ENCODE peak calls at places on chromosomes 2 and 18, in seven cellular contexts. M is lung; Q is mucosa of descending colon; Y is mesothelial cell of epicardium; X is CD4-positive, alpha-beta T cell; R is endothelial cell of umbilical vein; L is nephron progenitor cell. C is an unnamed sample.

GRCh38 chr2:10407432-10407831 is 40.7 kb downstream of the ODC1 start:
- DNase-seq in M (no peak), X (no peak), L (no peak), R (no peak), Y (no peak), Q (no peak), C (no peak)

GRCh38 chr18:50356036-50356945 is 18.6 kb upstream of the SKA1 start:
- DNase-seq in M (no peak), X (no peak), L (no peak), R (peak), Y (no peak), Q (no peak), C (no peak)

GRCh38 chr2:10497797-10498251 is 49.7 kb upstream of the ODC1 start:
- DNase-seq in Q (peak), X (peak), Y (no peak), M (no peak), L (no peak), R (peak), C (no peak)

GRCh38 chr18:3046216-3046808 is 33.4 kb upstream of the LPIN2 start:
- DNase-seq in X (no peak), M (no peak), R (no peak), L (no peak), Y (no peak), Q (no peak), C (no peak)

GRCh38 chr18:58863539-58864145 is 1.0 kb upstream of the ZNF532 start:
- DNase-seq in Q (peak), Y (peak), L (peak), R (peak), M (peak), X (peak), C (peak)

GRCh38 chr2:224944707-224945106 is 97.6 kb downstream of the DOCK10 start:
- DNase-seq in X (no peak), Q (no peak), R (no peak), Y (no peak), L (no peak), M (no peak), C (no peak)

GRCh38 chr2:27587025-27587424 is 4.2 kb downstream of the ZNF512 start:
- DNase-seq in R (no peak), X (no peak), Y (no peak), Q (no peak), M (no peak), L (no peak), C (no peak)

GRCh38 chr18:23703987-23704384 is 14.7 kb downstream of the LAMA3 start:
- DNase-seq in X (no peak), Y (no peak), M (no peak), R (no peak), L (no peak), Q (no peak), C (no peak)

GRCh38 chr2:41720702-41721344 is 327.0 kb upstream of the PKDCC start:
- DNase-seq in R (peak), Y (no peak), M (no peak), X (no peak), Q (no peak), L (no peak), C (no peak)

GRCh38 chr2:45329045-45329677 is 281.9 kb downstream of the SRBD1 start:
- DNase-seq in L (no peak), X (no peak), R (no peak), Y (no peak), M (no peak), Q (no peak), C (no peak)
- TF ChIP-seq CTCF in L (no peak), X (no peak), R (no peak), Y (no peak), M (no peak), Q (no peak), C (no peak)

DNA sequence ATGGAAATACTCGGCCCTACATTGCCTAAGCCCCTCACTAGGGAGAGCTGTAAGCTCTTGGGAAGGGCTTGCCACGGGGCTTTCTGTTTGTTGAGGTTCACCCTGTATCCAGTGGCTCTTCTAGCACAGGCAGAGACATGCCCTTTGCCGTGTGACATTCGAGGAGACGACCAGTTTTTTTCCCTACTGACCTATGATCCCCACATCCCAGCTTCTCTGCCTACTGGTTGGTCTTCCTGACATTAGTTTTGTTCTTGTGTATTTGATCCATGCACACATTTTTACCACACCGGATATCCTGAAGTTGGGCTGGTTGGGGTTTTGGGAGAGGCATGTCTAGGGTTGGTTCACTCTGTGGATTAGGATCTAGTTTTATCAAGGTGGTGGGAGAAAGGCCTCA is 69.3 kb downstream of the NPAS2 start:
- DNase-seq in X (no peak), Y (no peak), R (no peak), Q (no peak), L (no peak), M (no peak), C (no peak)
- TF ChIP-seq CTCF in X (no peak), Y (no peak), R (no peak), Q (no peak), L (no peak), M (no peak), C (no peak)

GRCh38 chr18:28018361-28018760 is 158.6 kb downstream of the CDH2 start:
- DNase-seq in L (no peak), M (no peak), Y (no peak), R (no peak), X (no peak), Q (no peak), C (no peak)

GRCh38 chr18:28007841-28008240 is 169.1 kb downstream of the CDH2 start:
- DNase-seq in M (no peak), L (no peak), X (no peak), Y (no peak), R (no peak), Q (no peak), C (no peak)

GRCh38 chr18:28015671-28016070 is 161.3 kb downstream of the CDH2 start:
- DNase-seq in Q (no peak), R (no peak), Y (no peak), L (no peak), X (no peak), M (no peak), C (no peak)

GRCh38 chr18:28009589-28009988 is 167.3 kb downstream of the CDH2 start:
- DNase-seq in Q (no peak), Y (no peak), M (no peak), R (no peak), L (no peak), X (no peak), C (no peak)

GRCh38 chr18:28013064-28013463 is 163.9 kb downstream of the CDH2 start:
- DNase-seq in Q (no peak), X (no peak), M (no peak), L (no peak), R (peak), Y (no peak), C (no peak)
- TF ChIP-seq CTCF in Q (no peak), X (no peak), M (no peak), L (peak), R (peak), Y (no peak), C (peak)

GRCh38 chr2:84735383-84735782 is 145.5 kb downstream of the TRABD2A start:
- DNase-seq in Q (no peak), X (no peak), L (no peak), Y (no peak), M (no peak), R (no peak), C (no peak)

GRCh38 chr2:84741182-84741822 is 139.6 kb downstream of the TRABD2A start:
- DNase-seq in L (no peak), M (no peak), Q (peak), Y (no peak), R (peak), X (peak), C (no peak)
- TF ChIP-seq CTCF in L (no peak), M (peak), Q (no peak), Y (no peak), R (peak), X (peak), C (peak)

GRCh38 chr2:206230060-206230890 is 44.2 kb upstream of the ZDBF2 start:
- DNase-seq in M (no peak), L (peak), R (no peak), Q (no peak), Y (no peak), X (no peak), C (no peak)
- TF ChIP-seq CTCF in M (no peak), L (no peak), R (no peak), Q (no peak), Y (no peak), X (no peak), C (no peak)

DNA sequence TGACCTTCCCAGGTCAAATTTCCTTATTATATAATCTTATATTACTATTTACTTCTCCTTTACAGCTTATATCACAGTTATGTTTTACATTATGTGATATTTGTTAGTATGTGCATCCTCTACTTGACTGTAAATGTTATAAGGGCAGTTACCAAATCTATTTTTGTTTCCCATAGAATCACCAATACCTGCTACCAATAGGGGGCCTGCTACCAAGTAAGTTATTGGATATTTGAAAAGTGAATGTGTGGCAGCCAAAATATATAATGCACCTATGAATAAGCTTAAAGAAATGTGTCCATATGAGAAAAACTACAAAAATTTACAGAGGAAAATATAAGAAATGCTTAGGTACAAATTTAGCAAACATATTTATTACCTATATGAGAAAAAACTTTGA is 23.9 kb upstream of the CTAGE1 start:
- DNase-seq in X (no peak), M (no peak), Q (no peak), L (no peak), Y (no peak), R (no peak), C (no peak)
- TF ChIP-seq CTCF in X (no peak), M (no peak), Q (no peak), L (no peak), Y (no peak), R (no peak), C (no peak)

DNA sequence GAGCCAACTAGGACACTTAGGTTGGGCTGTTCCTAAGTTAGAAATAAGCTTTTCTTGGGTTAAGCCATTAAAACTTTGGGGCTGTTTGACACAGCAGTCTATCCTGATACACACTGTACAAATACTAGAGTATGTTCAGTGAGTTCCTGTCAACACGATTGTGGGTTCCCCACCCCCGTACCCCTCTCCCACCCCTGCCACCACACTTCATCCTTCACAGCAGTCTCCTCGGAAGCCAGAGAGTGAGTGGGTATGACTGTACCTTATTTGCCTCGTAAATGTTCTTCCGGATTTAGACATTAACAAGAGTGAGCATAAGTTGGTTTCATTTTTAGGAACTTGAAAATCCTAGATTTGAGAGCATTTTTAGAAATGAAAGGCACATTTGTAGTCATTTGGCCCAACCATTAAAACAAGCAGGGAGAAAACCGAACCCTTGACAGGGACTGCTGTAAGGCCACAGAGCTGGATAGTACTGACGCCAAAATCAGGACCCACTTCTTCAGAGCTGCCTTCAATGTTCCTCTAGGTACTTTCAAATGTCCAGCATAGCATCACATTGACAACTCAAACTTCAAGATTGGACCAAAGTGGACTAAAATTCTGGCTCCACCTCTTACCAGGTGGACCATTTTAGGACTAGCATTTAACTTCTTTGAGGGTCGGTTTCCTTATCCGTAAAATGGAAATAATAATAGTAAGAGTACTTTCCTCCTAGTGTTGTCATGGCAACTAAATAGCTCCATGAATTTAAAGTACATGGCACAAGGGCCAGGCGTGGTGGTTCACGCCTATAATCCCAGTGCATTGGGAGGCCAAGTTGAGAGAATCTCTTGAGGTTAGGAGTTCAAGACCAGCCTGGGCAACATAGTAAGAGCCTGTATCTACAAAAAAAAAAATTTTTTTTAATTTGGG is 166.3 kb upstream of the SERTAD2 start:
- DNase-seq in Y (no peak), X (peak), L (no peak), Q (no peak), M (no peak), R (no peak), C (no peak)
- TF ChIP-seq CTCF in Y (no peak), X (no peak), L (no peak), Q (no peak), M (no peak), R (no peak), C (no peak)

GRCh38 chr2:184596819-184597411 is 1.4 kb upstream of the ZNF804A start:
- DNase-seq in L (no peak), Q (no peak), Y (no peak), X (no peak), R (peak), M (no peak), C (no peak)
- TF ChIP-seq CTCF in L (no peak), Q (no peak), Y (no peak), X (no peak), R (no peak), M (no peak), C (no peak)

GRCh38 chr2:219911541-219911940 is 284.1 kb downstream of the SLC4A3 start:
- DNase-seq in Q (no peak), Y (no peak), M (no peak), X (no peak), R (no peak), L (no peak), C (no peak)

GRCh38 chr2:219914577-219914976 is 287.1 kb downstream of the SLC4A3 start:
- DNase-seq in M (no peak), Y (no peak), Q (no peak), R (no peak), L (no peak), X (no peak), C (no peak)

GRCh38 chr2:219916261-219916660 is 288.8 kb downstream of the SLC4A3 start:
- DNase-seq in L (no peak), R (no peak), Q (no peak), X (no peak), Y (no peak), M (no peak), C (no peak)

GRCh38 chr2:219908538-219908937 is 281.1 kb downstream of the SLC4A3 start:
- DNase-seq in Y (no peak), L (no peak), X (no peak), Q (no peak), M (no peak), R (no peak), C (no peak)

DNA sequence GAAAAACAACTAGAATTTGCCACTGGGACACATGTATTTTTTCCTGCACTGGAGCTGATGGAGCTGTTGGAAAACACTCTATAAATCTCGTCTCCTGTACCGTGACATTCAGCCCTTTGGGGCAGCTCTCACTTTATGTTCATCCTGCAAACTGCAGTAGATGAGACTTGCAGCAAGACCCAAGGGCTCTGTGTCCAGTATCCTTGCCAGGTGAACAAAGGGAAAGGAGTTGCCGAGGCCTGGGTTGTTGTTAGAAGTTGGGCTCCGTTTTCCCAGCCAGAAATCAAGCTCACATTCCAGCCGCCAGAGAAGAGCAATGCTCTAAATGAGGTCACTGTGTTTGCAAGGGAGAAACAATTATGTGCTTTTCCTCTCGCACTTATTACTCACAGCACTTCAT is 285.1 kb downstream of the SLC4A3 start:
- DNase-seq in M (no peak), X (no peak), Q (no peak), L (peak), Y (peak), R (no peak), C (no peak)
- TF ChIP-seq CTCF in M (no peak), X (no peak), Q (no peak), L (no peak), Y (no peak), R (no peak), C (peak)

GRCh38 chr2:36411962-36412444 is 56.4 kb downstream of the CRIM1 start:
- DNase-seq in Y (no peak), M (no peak), R (peak), L (no peak), X (no peak), Q (no peak), C (no peak)
- TF ChIP-seq CTCF in Y (no peak), M (no peak), R (peak), L (no peak), X (no peak), Q (no peak), C (no peak)

C was measured in progenitor cell of endocrine pancreas.